ENCODE peak calls at places on chromosomes 12 and 14, in nine cellular contexts. E is astrocyte of the spinal cord, U is prostate gland, N is Peyer's patch, G is IMR-90, M is uterus, W is NT2/D1, F is fibroblast of mammary gland, V is GM12865. K is an unnamed sample.
A peak's percentile ranks its signal among the peaks of the same experiment; 100 is the strongest.

GRCh38 chr12:122837306-122838265 is 2.3 kb downstream of the HIP1R start:
- DNase-seq in N (no peak), E (no peak), F (no peak), G (no peak), W (no peak), V (no peak), U (no peak), M (no peak), K (no peak)

GRCh38 chr14:96627811-96628775 is 125.9 kb downstream of the PAPOLA start:
- DNase-seq in U (no peak), M (peak; percentile 3), N (peak; percentile 3), G (no peak), E (no peak), V (no peak), W (no peak), F (no peak), K (no peak)

GRCh38 chr12:68078737-68079136 is 80.8 kb downstream of the IFNG start:
- DNase-seq in E (no peak), M (no peak), W (no peak), F (no peak), G (no peak), N (no peak), U (no peak), V (no peak), K (no peak)

GRCh38 chr14:80978403-80978802 is 23.0 kb downstream of the TSHR start:
- DNase-seq in M (no peak), V (no peak), N (no peak), E (no peak), W (no peak), U (no peak), G (no peak), F (no peak), K (no peak)

GRCh38 chr14:77609902-77610301 is 6.5 kb downstream of the SPTLC2 start:
- DNase-seq in V (no peak), U (no peak), M (no peak), G (no peak), W (no peak), N (no peak), F (no peak), E (no peak), K (no peak)

GRCh38 chr12:130703733-130704375 is 12.2 kb downstream of the RIMBP2 start:
- DNase-seq in N (no peak), V (no peak), G (no peak), M (no peak), E (no peak), U (no peak), F (no peak), W (no peak), K (no peak)

GRCh38 chr14:77458249-77458950 is 507 bp downstream of the AHSA1 start:
- DNase-seq in U (peak; percentile 7), N (peak; percentile 44), M (no peak), V (peak; percentile 49), G (peak; percentile 18), E (peak; percentile 9), W (peak; percentile 3), F (peak; percentile 25), K (peak; percentile 27)

GRCh38 chr14:69069020-69069421 is 83.9 kb downstream of the DCAF5 start:
- DNase-seq in V (no peak), W (no peak), N (no peak), U (no peak), G (peak; percentile 93), F (peak; percentile 83), E (peak; percentile 78), M (no peak), K (peak; percentile 56)

GRCh38 chr12:68479261-68479581 is 131.5 kb upstream of the RAP1B start:
- DNase-seq in U (no peak), V (no peak), W (no peak), F (no peak), N (no peak), M (no peak), G (peak; percentile 59), E (peak; percentile 40), K (no peak)

GRCh38 chr12:128079-128478 is 61.5 kb downstream of the IQSEC3 start:
- DNase-seq in N (no peak), E (no peak), W (no peak), F (no peak), U (no peak), G (no peak), M (no peak), V (no peak), K (no peak)

DNA sequence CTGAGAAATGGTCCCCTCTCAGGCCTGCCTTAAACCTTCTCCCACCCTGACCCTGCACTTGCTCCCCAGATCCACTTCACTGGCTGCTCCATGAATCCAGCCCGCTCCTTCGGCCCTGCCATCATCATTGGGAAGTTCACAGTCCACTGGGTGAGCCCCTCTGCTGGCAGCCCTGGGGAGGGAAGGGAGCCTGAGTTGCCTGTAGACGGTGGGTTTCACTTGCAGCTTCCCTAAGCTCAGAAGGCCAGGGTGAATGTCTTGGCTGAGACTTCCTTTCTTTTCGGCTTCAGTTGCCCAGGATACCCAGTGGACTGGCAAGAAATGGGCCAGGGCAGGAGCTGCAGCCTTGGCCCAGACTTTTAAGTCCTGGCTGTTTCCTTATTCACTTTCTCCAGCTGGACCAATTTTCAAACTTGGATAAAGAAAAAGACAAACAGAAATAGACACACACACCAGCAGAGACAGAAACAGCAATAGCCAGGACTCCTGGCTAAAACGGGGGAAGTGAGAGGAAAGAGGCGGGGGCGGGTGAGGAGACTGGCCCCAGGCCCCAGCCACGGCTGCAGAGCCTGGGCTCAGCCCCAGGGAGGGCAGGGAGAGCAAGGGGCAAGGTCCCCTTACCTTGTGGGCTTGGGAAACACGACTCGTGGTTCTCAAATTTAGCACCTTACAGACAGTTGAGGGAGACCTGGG is 2.1 kb downstream of the AQP6 start:
- DNase-seq in N (no peak), F (no peak), M (no peak), G (no peak), U (no peak), E (no peak), W (no peak), V (no peak), K (no peak)
- H3K4me3 ChIP-seq in N (no peak overlapping the region), F (no peak overlapping the region), M (no peak overlapping the region), G (no peak overlapping the region), U (no peak overlapping the region), E (no peak overlapping the region), W (no peak overlapping the region), V (no peak overlapping the region), K (no peak overlapping the region)

GRCh38 chr12:54052745-54053624 is 650 bp upstream of the HOXC4 start:
- DNase-seq in M (no peak), U (no peak), N (peak; percentile 75), G (no peak), E (peak; percentile 67), V (peak; percentile 87), F (peak; percentile 66), W (no peak), K (no peak)

GRCh38 chr12:54055522-54055921 is 1.9 kb downstream of the HOXC4 start:
- DNase-seq in W (no peak), F (no peak), N (no peak), U (no peak), E (no peak), G (no peak), M (no peak), V (no peak), K (no peak)

GRCh38 chr12:54053625-54054441 is at the start of gene HOXC4:
- DNase-seq in E (peak; percentile 76), V (peak; percentile 77), W (no peak), U (no peak), F (peak; percentile 78), G (peak; percentile 1), N (peak; percentile 63), M (no peak), K (peak; percentile 35)

GRCh38 chr12:54056110-54056509 is 2.5 kb downstream of the HOXC4 start:
- DNase-seq in M (no peak), N (no peak), V (no peak), W (no peak), F (no peak), U (no peak), E (no peak), G (no peak), K (no peak)

DNA sequence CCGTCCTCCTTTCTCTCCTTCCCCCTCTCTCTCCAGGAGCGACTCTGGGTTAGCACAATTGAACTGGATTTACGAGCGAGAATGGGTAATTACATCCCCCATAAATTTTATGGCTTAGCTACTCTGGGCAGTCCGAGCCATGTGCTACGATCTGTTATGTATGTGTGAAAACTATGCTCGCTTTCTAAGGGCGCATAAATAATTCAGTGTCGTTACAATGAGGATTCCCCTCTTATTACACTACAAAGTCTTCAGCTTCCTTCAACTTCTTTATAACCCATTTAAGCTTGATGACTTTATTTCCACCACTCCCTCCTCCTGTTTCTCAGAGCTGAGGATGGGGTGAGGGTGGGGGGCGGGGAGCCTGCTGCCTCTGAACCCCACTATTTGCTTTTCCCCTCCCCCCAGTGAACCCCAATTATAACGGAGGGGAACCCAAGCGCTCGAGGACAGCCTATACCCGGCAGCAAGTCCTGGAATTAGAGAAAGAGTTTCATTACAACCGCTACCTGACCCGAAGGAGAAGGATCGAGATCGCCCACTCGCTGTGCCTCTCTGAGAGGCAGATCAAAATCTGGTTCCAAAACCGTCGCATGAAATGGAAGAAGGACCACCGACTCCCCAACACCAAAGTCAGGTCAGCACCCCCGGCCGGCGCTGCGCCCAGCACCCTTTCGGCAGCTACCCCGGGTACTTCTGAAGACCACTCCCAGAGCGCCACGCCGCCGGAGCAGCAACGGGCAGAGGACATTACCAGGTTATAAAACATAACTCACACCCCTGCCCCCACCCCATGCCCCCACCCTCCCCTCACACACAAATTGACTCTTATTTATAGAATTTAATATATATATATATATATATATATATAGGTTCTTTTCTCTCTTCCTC is 1.1 kb downstream of the HOXC4 start:
- DNase-seq in G (no peak), U (no peak), F (no peak), E (no peak), W (no peak), N (no peak), V (no peak), M (no peak), K (no peak)
- H3K4me3 ChIP-seq in G (no peak overlapping the region), U (no peak overlapping the region), F (peak overlapping the region; percentile 76), E (peak overlapping the region; percentile 69), W (no peak overlapping the region), N (peak overlapping the region; percentile 48), V (peak overlapping the region; percentile 83), M (peak overlapping the region; percentile 37), K (peak overlapping the region; percentile 64)

GRCh38 chr14:75175677-75176141 is 703 bp downstream of the TMED10 start:
- DNase-seq in V (no peak), U (no peak), N (no peak), F (no peak), W (no peak), E (no peak), M (no peak), G (peak; percentile 35), K (no peak)
- H3K4me3 ChIP-seq in V (peak overlapping the region; percentile 91), U (peak overlapping the region; percentile 84), N (peak overlapping the region; percentile 90), F (peak overlapping the region; percentile 93), W (peak overlapping the region; percentile 74), E (peak overlapping the region; percentile 76), M (peak overlapping the region; percentile 90), G (peak overlapping the region; percentile 75), K (peak overlapping the region; percentile 95)

DNA sequence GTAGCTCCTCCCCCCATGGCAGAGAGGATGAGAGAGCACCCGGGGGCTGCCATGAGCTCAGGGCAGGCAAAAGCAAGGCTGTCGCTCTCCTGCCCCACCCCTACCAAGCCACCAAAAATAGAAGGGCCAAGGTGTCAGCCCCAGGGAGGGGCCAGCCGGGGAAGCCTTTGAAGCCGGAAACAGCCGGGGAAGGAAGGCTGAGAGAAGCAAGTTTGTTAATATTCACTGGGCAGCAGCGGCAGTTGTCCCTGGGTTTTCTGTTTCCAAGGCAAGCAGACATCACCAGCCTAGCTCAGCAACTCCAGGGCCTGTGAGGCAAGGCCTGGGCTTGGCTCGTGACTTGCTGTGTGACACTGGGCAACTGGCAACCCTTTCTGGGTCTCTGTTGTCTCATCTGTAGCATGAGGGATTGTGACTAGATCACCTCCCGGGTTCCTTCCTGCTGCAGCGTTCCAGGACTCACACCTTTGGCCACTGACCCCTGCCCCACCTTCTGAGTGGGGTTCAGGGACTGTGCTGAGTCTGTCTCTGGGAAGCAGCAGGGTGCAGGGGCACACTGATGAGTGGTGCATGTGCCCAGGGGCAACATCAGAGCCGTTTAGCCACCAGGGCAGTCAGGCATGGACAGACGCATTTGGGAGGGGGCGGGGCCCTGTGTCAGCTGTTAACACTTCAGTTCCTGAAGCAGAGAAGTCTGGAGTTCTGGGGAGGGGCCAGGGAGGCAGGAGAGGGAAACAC is 24.3 kb downstream of the SYNDIG1L start:
- DNase-seq in M (no peak), E (no peak), N (peak; percentile 88), V (peak; percentile 82), F (no peak), U (no peak), W (no peak), G (no peak), K (no peak)
- H3K4me3 ChIP-seq in M (no peak overlapping the region), E (no peak overlapping the region), N (no peak overlapping the region), V (peak overlapping the region; percentile 22), F (no peak overlapping the region), U (no peak overlapping the region), W (peak overlapping the region; percentile 16), G (no peak overlapping the region), K (no peak overlapping the region)